ENCODE peak calls at places on chromosomes 4 and X, in ten cellular contexts. D is GM23248, J is neural progenitor cell, T is HCT116, N is keratinocyte, L is endothelial cell of umbilical vein, B is HepG2, U is mammary epithelial cell, R is fibroblast of lung, S is hepatocyte. K is an unnamed sample.

GRCh38 chr4:151766691-151767090 is 5.9 kb upstream of the GATB start:
- DNase-seq in D (no peak), J (no peak), T (peak; percentile 6), N (no peak), L (no peak), B (no peak), U (peak; percentile 19), R (no peak), S (no peak), K (no peak)

GRCh38 chr4:7020856-7021255 is 22.3 kb upstream of the TADA2B start:
- DNase-seq in D (no peak), J (no peak), T (no peak), N (no peak), L (no peak), B (no peak), U (no peak), R (no peak), S (no peak), K (no peak)

GRCh38 chr4:100644150-100644549 is 126.3 kb upstream of the EMCN start:
- DNase-seq in D (no peak), J (no peak), T (no peak), N (no peak), L (no peak), B (no peak), U (no peak), R (no peak), S (no peak), K (no peak)

GRCh38 chrX:109839694-109840358 is 106.8 kb upstream of the ACSL4 start:
- DNase-seq in D (peak; percentile 25), J (peak; percentile 52), T (peak; percentile 10), N (no peak), L (no peak), B (no peak), U (peak; percentile 51), R (no peak), S (peak; percentile 20), K (no peak)

GRCh38 chrX:1427756-1428155 is 25.0 kb downstream of the ASMTL start:
- DNase-seq in D (no peak), J (no peak), T (no peak), N (no peak), L (no peak), B (no peak), U (no peak), R (no peak), S (no peak), K (no peak)

GRCh38 chrX:118367338-118367737 is 21.4 kb downstream of the WDR44 start:
- DNase-seq in D (no peak), J (no peak), T (no peak), N (no peak), L (no peak), B (no peak), U (no peak), R (no peak), S (no peak), K (no peak)

GRCh38 chr4:73019462-73020047 is 50.0 kb downstream of the COX18 start:
- DNase-seq in D (peak; percentile 76), J (peak; percentile 67), T (peak; percentile 23), N (no peak), L (peak; percentile 56), B (peak; percentile 23), U (peak; percentile 19), R (peak; percentile 63), S (peak; percentile 74), K (peak; percentile 2)

GRCh38 chr4:55758081-55758480 is 61.5 kb upstream of the EXOC1L start:
- DNase-seq in D (peak; percentile 46), J (no peak), T (no peak), N (no peak), L (peak; percentile 23), B (no peak), U (no peak), R (no peak), S (no peak), K (no peak)

GRCh38 chrX:133413218-133413925 is 1.9 kb downstream of the GPC4 start:
- DNase-seq in D (no peak), J (peak; percentile 45), T (no peak), N (no peak), L (no peak), B (no peak), U (no peak), R (no peak), S (no peak), K (no peak)

GRCh38 chr4:139817657-139818452 is 152.2 kb downstream of the MGST2 start:
- DNase-seq in D (peak; percentile 57), J (no peak), T (no peak), N (no peak), L (no peak), B (no peak), U (peak; percentile 2), R (no peak), S (no peak), K (no peak)

GRCh38 chrX:72269671-72270251 is 7.3 kb downstream of the RPS4X start:
- DNase-seq in D (peak; percentile 59), J (no peak), T (no peak), N (no peak), L (peak; percentile 26), B (no peak), U (peak; percentile 35), R (peak; percentile 49), S (no peak), K (no peak)

GRCh38 chr4:15674926-15675325 is 6.7 kb upstream of the FAM200B start:
- DNase-seq in D (no peak), J (no peak), T (no peak), N (no peak), L (no peak), B (no peak), U (no peak), R (no peak), S (no peak), K (no peak)
- H3K4me3 ChIP-seq in D (no peak overlapping the region), J (no peak overlapping the region), T (no peak overlapping the region), N (no peak overlapping the region), L (no peak overlapping the region), B (no peak overlapping the region), U (no peak overlapping the region), R (no peak overlapping the region), S (no peak overlapping the region), K (no peak overlapping the region)

DNA sequence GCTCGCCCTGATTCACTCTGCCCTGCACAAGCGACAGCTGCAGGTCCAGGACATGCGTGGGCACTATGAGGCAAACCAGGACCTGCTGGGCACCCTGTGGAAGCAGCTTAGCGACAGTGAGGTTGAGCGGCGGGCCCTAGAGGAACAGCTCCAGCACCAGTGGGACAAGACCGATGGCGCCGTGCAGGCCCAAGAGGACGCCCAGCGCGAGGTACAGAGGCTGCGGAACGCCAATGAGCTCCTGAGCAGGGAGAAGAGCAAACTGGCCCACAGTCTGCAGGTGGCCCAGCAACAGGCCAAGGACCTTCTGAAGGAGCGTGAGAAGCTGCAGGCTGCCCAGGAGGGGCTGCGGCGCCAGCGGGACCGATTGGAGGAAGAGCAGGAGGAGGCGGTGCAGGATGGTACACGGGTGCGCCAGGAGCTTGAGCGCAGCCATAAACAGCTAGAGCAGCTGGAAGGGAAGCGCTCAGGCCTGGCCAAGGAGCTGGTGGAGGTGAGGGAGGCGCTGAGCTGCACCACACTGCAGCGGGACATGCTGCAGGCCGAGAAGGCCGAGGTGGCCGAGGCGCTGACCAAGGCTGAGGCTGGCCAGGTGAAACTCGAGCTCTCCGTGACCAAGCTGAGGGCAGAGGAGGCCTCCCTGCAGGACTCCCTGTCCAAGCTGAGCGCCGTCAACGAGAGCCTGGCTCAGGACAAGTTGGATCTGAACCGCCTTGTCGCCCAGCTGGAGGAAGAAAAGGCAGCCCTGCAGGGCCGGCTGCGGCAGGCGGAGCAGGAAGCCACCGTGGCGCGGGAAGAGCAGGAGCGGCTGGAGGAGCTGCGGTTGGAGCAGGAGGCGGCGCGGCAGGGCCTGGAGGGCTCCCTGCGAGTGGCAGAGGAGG is 12.8 kb downstream of the SMIM10L2A start:
- DNase-seq in D (no peak), J (no peak), T (no peak), N (no peak), L (no peak), B (no peak), U (no peak), R (no peak), S (no peak), K (no peak)
- H3K27me3 ChIP-seq in D (no peaks in the 10 kb centered on the region), J (no peaks in the 10 kb centered on the region), T (peaks cover 19% of the 10 kb centered on the region), N (no peaks in the 10 kb centered on the region), L (no peaks in the 10 kb centered on the region), B (no peaks in the 10 kb centered on the region), U (no peaks in the 10 kb centered on the region), R (no peaks in the 10 kb centered on the region), S (no peaks in the 10 kb centered on the region), K (peaks cover 72% of the 10 kb centered on the region)

DNA sequence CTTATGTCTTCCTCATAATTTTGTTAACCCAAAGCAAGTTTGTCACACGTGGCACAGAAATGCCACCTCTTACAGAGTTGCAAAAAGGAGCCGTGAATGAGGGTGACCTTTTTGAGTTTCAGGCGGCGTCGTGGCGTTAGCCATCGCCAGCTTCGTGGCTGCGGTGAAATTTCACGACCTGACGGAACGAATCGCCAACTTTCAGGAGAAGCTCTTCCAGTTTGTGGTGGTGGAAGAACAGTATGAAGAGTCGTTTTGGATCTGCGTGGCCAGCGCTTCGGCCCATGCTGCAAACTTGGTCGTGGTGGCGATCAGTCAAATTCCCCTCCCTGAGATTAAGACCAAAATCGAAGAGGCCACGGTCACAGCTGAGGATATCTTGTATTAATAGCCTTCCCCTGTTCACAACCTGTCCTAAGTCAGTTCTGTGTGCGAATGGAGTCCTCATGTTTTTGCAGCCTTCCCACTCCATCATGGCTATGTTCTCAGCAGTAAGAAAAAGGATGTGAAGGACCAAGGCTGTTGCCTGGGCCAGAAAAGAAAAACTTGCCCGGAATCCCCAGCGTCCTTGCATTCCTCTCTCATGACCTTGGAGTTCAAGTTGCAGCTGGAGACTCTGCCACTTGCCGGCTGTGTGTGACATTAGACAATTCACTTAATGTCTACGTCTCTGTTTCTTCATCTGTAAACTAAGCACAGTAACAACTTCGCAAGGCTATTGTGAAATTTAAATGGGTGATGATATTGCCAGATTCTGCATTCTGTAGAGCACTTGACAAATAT is 11.9 kb downstream of the CLRN2 start:
- DNase-seq in D (no peak), J (no peak), T (no peak), N (no peak), L (no peak), B (no peak), U (no peak), R (peak; percentile 28), S (no peak), K (no peak)
- TF ChIP-seq EZH2 in D (no peak), J (no peak), T (no peak), N (no peak), L (no peak), B (no peak), U (no peak), R (no peak), S (no peak), K (no peak)

GRCh38 chr4:2262944-2263250 is 988 bp upstream of the MXD4 start:
- DNase-seq in D (no peak), J (no peak), T (no peak), N (no peak), L (no peak), B (no peak), U (no peak), R (no peak), S (no peak), K (no peak)

GRCh38 chr4:2261110-2261852 is 628 bp downstream of the MXD4 start:
- DNase-seq in D (peak; percentile 87), J (peak; percentile 74), T (no peak), N (no peak), L (peak; percentile 30), B (no peak), U (peak; percentile 30), R (peak; percentile 49), S (peak; percentile 83), K (no peak)

GRCh38 chr4:2260336-2261109 is 1.4 kb downstream of the MXD4 start:
- DNase-seq in D (peak; percentile 53), J (no peak), T (no peak), N (no peak), L (no peak), B (no peak), U (no peak), R (no peak), S (no peak), K (no peak)

GRCh38 chr4:2262145-2262943 is 435 bp upstream of the MXD4 start:
- DNase-seq in D (peak; percentile 100), J (peak; percentile 100), T (peak; percentile 97), N (peak; percentile 94), L (peak; percentile 100), B (peak; percentile 97), U (peak; percentile 100), R (peak; percentile 100), S (peak; percentile 100), K (peak; percentile 99)

GRCh38 chr4:2261853-2262144 is at the start of gene MXD4:
- DNase-seq in D (no peak), J (no peak), T (no peak), N (no peak), L (no peak), B (no peak), U (no peak), R (no peak), S (no peak), K (no peak)
- H3K4me3 ChIP-seq in D (peak within 1 kb of the TSS; percentile 99), J (peak within 1 kb of the TSS; percentile 93), T (peak within 1 kb of the TSS; percentile 75), N (peak within 1 kb of the TSS; percentile 91), L (peak within 1 kb of the TSS; percentile 70), B (peak within 1 kb of the TSS; percentile 83), U (peak within 1 kb of the TSS; percentile 82), R (peak within 1 kb of the TSS; percentile 79), S (peak within 1 kb of the TSS; percentile 90), K (peak within 1 kb of the TSS; percentile 76)

K was measured in PC-9.